ENCODE peak calls at places on chromosomes 4 and X, in four cellular contexts. One of them, this sample, is unnamed.

GRCh38 chrX:47047989-47048388 is 30.3 kb upstream of the RGN start:
- DNase-seq in hippocampal formation: no peak
- DNase-seq in activated CD8-positive, alpha-beta T cell treated with anti-CD3 and anti-CD28 coated beads for 36 hours: no peak
- DNase-seq in stimulated activated CD8-positive, alpha-beta memory T cell treated with anti-CD3 and anti-CD28 coated beads, Interleukin-12 subunit alpha, Interleukin-12 subunit beta, amount 100 ng/mL, for 1 hour: no peak
- DNase-seq in this sample: no peak

GRCh38 chr4:156941940-156942548 is 29.6 kb downstream of the PDGFC start:
- DNase-seq in hippocampal formation: no peak
- DNase-seq in activated CD8-positive, alpha-beta T cell treated with anti-CD3 and anti-CD28 coated beads for 36 hours: no peak
- DNase-seq in stimulated activated CD8-positive, alpha-beta memory T cell treated with anti-CD3 and anti-CD28 coated beads, Interleukin-12 subunit alpha, Interleukin-12 subunit beta, amount 100 ng/mL, for 1 hour: no peak
- DNase-seq in this sample: peak

GRCh38 chr4:108350332-108350731 is 181.6 kb upstream of the LEF1 start:
- DNase-seq in hippocampal formation: no peak
- DNase-seq in activated CD8-positive, alpha-beta T cell treated with anti-CD3 and anti-CD28 coated beads for 36 hours: no peak
- DNase-seq in stimulated activated CD8-positive, alpha-beta memory T cell treated with anti-CD3 and anti-CD28 coated beads, Interleukin-12 subunit alpha, Interleukin-12 subunit beta, amount 100 ng/mL, for 1 hour: no peak
- DNase-seq in this sample: no peak

GRCh38 chr4:15149842-15150592 is 147.7 kb downstream of the CPEB2 start:
- DNase-seq in hippocampal formation: peak
- DNase-seq in activated CD8-positive, alpha-beta T cell treated with anti-CD3 and anti-CD28 coated beads for 36 hours: no peak
- DNase-seq in stimulated activated CD8-positive, alpha-beta memory T cell treated with anti-CD3 and anti-CD28 coated beads, Interleukin-12 subunit alpha, Interleukin-12 subunit beta, amount 100 ng/mL, for 1 hour: no peak
- DNase-seq in this sample: peak

GRCh38 chr4:124053872-124054538 is 657.4 kb downstream of the SPRY1 start:
- DNase-seq in hippocampal formation: no peak
- DNase-seq in activated CD8-positive, alpha-beta T cell treated with anti-CD3 and anti-CD28 coated beads for 36 hours: no peak
- DNase-seq in stimulated activated CD8-positive, alpha-beta memory T cell treated with anti-CD3 and anti-CD28 coated beads, Interleukin-12 subunit alpha, Interleukin-12 subunit beta, amount 100 ng/mL, for 1 hour: no peak
- DNase-seq in this sample: peak

GRCh38 chr4:150816491-150816890 is 198.6 kb downstream of the LRBA start:
- DNase-seq in hippocampal formation: no peak
- DNase-seq in activated CD8-positive, alpha-beta T cell treated with anti-CD3 and anti-CD28 coated beads for 36 hours: no peak
- DNase-seq in stimulated activated CD8-positive, alpha-beta memory T cell treated with anti-CD3 and anti-CD28 coated beads, Interleukin-12 subunit alpha, Interleukin-12 subunit beta, amount 100 ng/mL, for 1 hour: no peak
- DNase-seq in this sample: no peak

GRCh38 chrX:109871489-109871888 is 131.4 kb upstream of the TMEM164 start:
- DNase-seq in hippocampal formation: no peak
- DNase-seq in activated CD8-positive, alpha-beta T cell treated with anti-CD3 and anti-CD28 coated beads for 36 hours: no peak
- DNase-seq in stimulated activated CD8-positive, alpha-beta memory T cell treated with anti-CD3 and anti-CD28 coated beads, Interleukin-12 subunit alpha, Interleukin-12 subunit beta, amount 100 ng/mL, for 1 hour: no peak
- DNase-seq in this sample: no peak

GRCh38 chrX:66638591-66639500 is at the start of gene EDA2R:
- DNase-seq in hippocampal formation: no peak
- DNase-seq in activated CD8-positive, alpha-beta T cell treated with anti-CD3 and anti-CD28 coated beads for 36 hours: peak
- DNase-seq in stimulated activated CD8-positive, alpha-beta memory T cell treated with anti-CD3 and anti-CD28 coated beads, Interleukin-12 subunit alpha, Interleukin-12 subunit beta, amount 100 ng/mL, for 1 hour: no peak
- DNase-seq in this sample: peak

GRCh38 chrX:118519411-118520205 is 24.0 kb downstream of the DOCK11 start:
- DNase-seq in hippocampal formation: no peak
- DNase-seq in activated CD8-positive, alpha-beta T cell treated with anti-CD3 and anti-CD28 coated beads for 36 hours: no peak
- DNase-seq in stimulated activated CD8-positive, alpha-beta memory T cell treated with anti-CD3 and anti-CD28 coated beads, Interleukin-12 subunit alpha, Interleukin-12 subunit beta, amount 100 ng/mL, for 1 hour: no peak
- DNase-seq in this sample: peak

GRCh38 chrX:72409993-72410392 is 104.3 kb upstream of the CITED1 start:
- DNase-seq in hippocampal formation: no peak
- DNase-seq in activated CD8-positive, alpha-beta T cell treated with anti-CD3 and anti-CD28 coated beads for 36 hours: no peak
- DNase-seq in stimulated activated CD8-positive, alpha-beta memory T cell treated with anti-CD3 and anti-CD28 coated beads, Interleukin-12 subunit alpha, Interleukin-12 subunit beta, amount 100 ng/mL, for 1 hour: no peak
- DNase-seq in this sample: no peak

GRCh38 chr4:31040106-31040505 is 319.9 kb downstream of the PCDH7 start:
- DNase-seq in hippocampal formation: no peak
- DNase-seq in activated CD8-positive, alpha-beta T cell treated with anti-CD3 and anti-CD28 coated beads for 36 hours: no peak
- DNase-seq in stimulated activated CD8-positive, alpha-beta memory T cell treated with anti-CD3 and anti-CD28 coated beads, Interleukin-12 subunit alpha, Interleukin-12 subunit beta, amount 100 ng/mL, for 1 hour: no peak
- DNase-seq in this sample: no peak

GRCh38 chr4:183831026-183831446 is 74.1 kb upstream of the STOX2 start:
- DNase-seq in hippocampal formation: no peak
- DNase-seq in activated CD8-positive, alpha-beta T cell treated with anti-CD3 and anti-CD28 coated beads for 36 hours: no peak
- DNase-seq in stimulated activated CD8-positive, alpha-beta memory T cell treated with anti-CD3 and anti-CD28 coated beads, Interleukin-12 subunit alpha, Interleukin-12 subunit beta, amount 100 ng/mL, for 1 hour: no peak
- DNase-seq in this sample: no peak

GRCh38 chr4:150828159-150828558 is 186.9 kb downstream of the LRBA start:
- DNase-seq in hippocampal formation: no peak
- DNase-seq in activated CD8-positive, alpha-beta T cell treated with anti-CD3 and anti-CD28 coated beads for 36 hours: peak
- DNase-seq in stimulated activated CD8-positive, alpha-beta memory T cell treated with anti-CD3 and anti-CD28 coated beads, Interleukin-12 subunit alpha, Interleukin-12 subunit beta, amount 100 ng/mL, for 1 hour: peak
- DNase-seq in this sample: no peak

GRCh38 chr4:31461425-31461824 is 741.3 kb downstream of the PCDH7 start:
- DNase-seq in hippocampal formation: no peak
- DNase-seq in activated CD8-positive, alpha-beta T cell treated with anti-CD3 and anti-CD28 coated beads for 36 hours: no peak
- DNase-seq in stimulated activated CD8-positive, alpha-beta memory T cell treated with anti-CD3 and anti-CD28 coated beads, Interleukin-12 subunit alpha, Interleukin-12 subunit beta, amount 100 ng/mL, for 1 hour: no peak
- DNase-seq in this sample: peak

GRCh38 chr4:121192500-121192899 is 28.4 kb upstream of the TNIP3 start:
- DNase-seq in hippocampal formation: peak
- DNase-seq in activated CD8-positive, alpha-beta T cell treated with anti-CD3 and anti-CD28 coated beads for 36 hours: no peak
- DNase-seq in stimulated activated CD8-positive, alpha-beta memory T cell treated with anti-CD3 and anti-CD28 coated beads, Interleukin-12 subunit alpha, Interleukin-12 subunit beta, amount 100 ng/mL, for 1 hour: no peak
- DNase-seq in this sample: peak

GRCh38 chr4:74733760-74734159 is 60.6 kb downstream of the BTC start:
- DNase-seq in hippocampal formation: no peak
- DNase-seq in activated CD8-positive, alpha-beta T cell treated with anti-CD3 and anti-CD28 coated beads for 36 hours: no peak
- DNase-seq in stimulated activated CD8-positive, alpha-beta memory T cell treated with anti-CD3 and anti-CD28 coated beads, Interleukin-12 subunit alpha, Interleukin-12 subunit beta, amount 100 ng/mL, for 1 hour: no peak
- DNase-seq in this sample: no peak

GRCh38 chr4:75287738-75288517 is 226.3 kb downstream of the RCHY1 start:
- DNase-seq in hippocampal formation: no peak
- DNase-seq in activated CD8-positive, alpha-beta T cell treated with anti-CD3 and anti-CD28 coated beads for 36 hours: no peak
- DNase-seq in stimulated activated CD8-positive, alpha-beta memory T cell treated with anti-CD3 and anti-CD28 coated beads, Interleukin-12 subunit alpha, Interleukin-12 subunit beta, amount 100 ng/mL, for 1 hour: no peak
- DNase-seq in this sample: no peak

GRCh38 chr4:107718351-107718965 is 1.6 kb downstream of the PAPSS1 start:
- DNase-seq in hippocampal formation: no peak
- DNase-seq in activated CD8-positive, alpha-beta T cell treated with anti-CD3 and anti-CD28 coated beads for 36 hours: no peak
- DNase-seq in stimulated activated CD8-positive, alpha-beta memory T cell treated with anti-CD3 and anti-CD28 coated beads, Interleukin-12 subunit alpha, Interleukin-12 subunit beta, amount 100 ng/mL, for 1 hour: no peak
- DNase-seq in this sample: peak

GRCh38 chrX:128020701-128021100 is 31.5 kb downstream of the ACTRT1 start:
- DNase-seq in hippocampal formation: no peak
- DNase-seq in activated CD8-positive, alpha-beta T cell treated with anti-CD3 and anti-CD28 coated beads for 36 hours: no peak
- DNase-seq in stimulated activated CD8-positive, alpha-beta memory T cell treated with anti-CD3 and anti-CD28 coated beads, Interleukin-12 subunit alpha, Interleukin-12 subunit beta, amount 100 ng/mL, for 1 hour: no peak
- DNase-seq in this sample: no peak

GRCh38 chrX:66731398-66731797 is 92.5 kb upstream of the EDA2R start:
- DNase-seq in hippocampal formation: peak
- DNase-seq in activated CD8-positive, alpha-beta T cell treated with anti-CD3 and anti-CD28 coated beads for 36 hours: no peak
- DNase-seq in stimulated activated CD8-positive, alpha-beta memory T cell treated with anti-CD3 and anti-CD28 coated beads, Interleukin-12 subunit alpha, Interleukin-12 subunit beta, amount 100 ng/mL, for 1 hour: no peak
- DNase-seq in this sample: peak

GRCh38 chrX:50813843-50814661 is at the start of gene SHROOM4:
- DNase-seq in hippocampal formation: peak
- DNase-seq in activated CD8-positive, alpha-beta T cell treated with anti-CD3 and anti-CD28 coated beads for 36 hours: no peak
- DNase-seq in stimulated activated CD8-positive, alpha-beta memory T cell treated with anti-CD3 and anti-CD28 coated beads, Interleukin-12 subunit alpha, Interleukin-12 subunit beta, amount 100 ng/mL, for 1 hour: no peak
- DNase-seq in this sample: peak

GRCh38 chr4:144989306-144989705 is 108.7 kb downstream of the ANAPC10 start:
- DNase-seq in hippocampal formation: no peak
- DNase-seq in activated CD8-positive, alpha-beta T cell treated with anti-CD3 and anti-CD28 coated beads for 36 hours: no peak
- DNase-seq in stimulated activated CD8-positive, alpha-beta memory T cell treated with anti-CD3 and anti-CD28 coated beads, Interleukin-12 subunit alpha, Interleukin-12 subunit beta, amount 100 ng/mL, for 1 hour: no peak
- DNase-seq in this sample: no peak

GRCh38 chr4:173218411-173219125 is 50.0 kb downstream of the GALNT7 start:
- DNase-seq in hippocampal formation: no peak
- DNase-seq in activated CD8-positive, alpha-beta T cell treated with anti-CD3 and anti-CD28 coated beads for 36 hours: no peak
- DNase-seq in stimulated activated CD8-positive, alpha-beta memory T cell treated with anti-CD3 and anti-CD28 coated beads, Interleukin-12 subunit alpha, Interleukin-12 subunit beta, amount 100 ng/mL, for 1 hour: no peak
- DNase-seq in this sample: peak

GRCh38 chr4:153067376-153067775 is 131.3 kb downstream of the FHDC1 start:
- DNase-seq in hippocampal formation: no peak
- DNase-seq in activated CD8-positive, alpha-beta T cell treated with anti-CD3 and anti-CD28 coated beads for 36 hours: no peak
- DNase-seq in stimulated activated CD8-positive, alpha-beta memory T cell treated with anti-CD3 and anti-CD28 coated beads, Interleukin-12 subunit alpha, Interleukin-12 subunit beta, amount 100 ng/mL, for 1 hour: no peak
- DNase-seq in this sample: no peak

GRCh38 chrX:17552251-17552650 is 177.3 kb downstream of the NHS start:
- DNase-seq in hippocampal formation: no peak
- DNase-seq in activated CD8-positive, alpha-beta T cell treated with anti-CD3 and anti-CD28 coated beads for 36 hours: no peak
- DNase-seq in stimulated activated CD8-positive, alpha-beta memory T cell treated with anti-CD3 and anti-CD28 coated beads, Interleukin-12 subunit alpha, Interleukin-12 subunit beta, amount 100 ng/mL, for 1 hour: no peak
- DNase-seq in this sample: peak

GRCh38 chr4:76640252-76640925 is 205.4 kb downstream of the SHROOM3 start:
- DNase-seq in hippocampal formation: peak
- DNase-seq in activated CD8-positive, alpha-beta T cell treated with anti-CD3 and anti-CD28 coated beads for 36 hours: no peak
- DNase-seq in stimulated activated CD8-positive, alpha-beta memory T cell treated with anti-CD3 and anti-CD28 coated beads, Interleukin-12 subunit alpha, Interleukin-12 subunit beta, amount 100 ng/mL, for 1 hour: no peak
- DNase-seq in this sample: no peak

GRCh38 chrX:48956728-48957414 is 536 bp downstream of the OTUD5 start:
- DNase-seq in hippocampal formation: no peak
- DNase-seq in activated CD8-positive, alpha-beta T cell treated with anti-CD3 and anti-CD28 coated beads for 36 hours: peak
- DNase-seq in stimulated activated CD8-positive, alpha-beta memory T cell treated with anti-CD3 and anti-CD28 coated beads, Interleukin-12 subunit alpha, Interleukin-12 subunit beta, amount 100 ng/mL, for 1 hour: no peak
- DNase-seq in this sample: no peak

GRCh38 chr4:61572160-61572559 is 372.0 kb downstream of the ADGRL3 start:
- DNase-seq in hippocampal formation: no peak
- DNase-seq in activated CD8-positive, alpha-beta T cell treated with anti-CD3 and anti-CD28 coated beads for 36 hours: no peak
- DNase-seq in stimulated activated CD8-positive, alpha-beta memory T cell treated with anti-CD3 and anti-CD28 coated beads, Interleukin-12 subunit alpha, Interleukin-12 subunit beta, amount 100 ng/mL, for 1 hour: no peak
- DNase-seq in this sample: no peak

GRCh38 chr4:86816463-86817107 is 32.6 kb downstream of the SLC10A6 start:
- DNase-seq in hippocampal formation: no peak
- DNase-seq in activated CD8-positive, alpha-beta T cell treated with anti-CD3 and anti-CD28 coated beads for 36 hours: no peak
- DNase-seq in stimulated activated CD8-positive, alpha-beta memory T cell treated with anti-CD3 and anti-CD28 coated beads, Interleukin-12 subunit alpha, Interleukin-12 subunit beta, amount 100 ng/mL, for 1 hour: no peak
- DNase-seq in this sample: peak

This sample was measured in AG10803.